ENCODE peak calls at places on chromosomes 3 and 15, in five cellular contexts. One of them, this sample, is unnamed.

GRCh38 chr15:61613138-61613537 is 384.0 kb upstream of the RORA start:
- DNase-seq in body of pancreas: no peak
- DNase-seq in gastrocnemius medialis: no peak
- DNase-seq in tibial nerve: no peak
- DNase-seq in stomach: no peak
- DNase-seq in this sample: no peak

GRCh38 chr3:71885001-71885400 is 100.1 kb upstream of the PROK2 start:
- DNase-seq in body of pancreas: no peak
- DNase-seq in gastrocnemius medialis: no peak
- DNase-seq in stomach: no peak
- DNase-seq in tibial nerve: no peak
- DNase-seq in this sample: no peak

GRCh38 chr15:88918738-88919137 is 5.6 kb upstream of the MFGE8 start:
- DNase-seq in stomach: peak; percentile 45
- DNase-seq in gastrocnemius medialis: peak; percentile 96
- DNase-seq in tibial nerve: peak; percentile 71
- DNase-seq in body of pancreas: peak; percentile 51
- DNase-seq in this sample: no peak

GRCh38 chr3:117853923-117854322 is 1144.3 kb downstream of the TUSC7 start:
- DNase-seq in tibial nerve: no peak
- DNase-seq in gastrocnemius medialis: no peak
- DNase-seq in stomach: no peak
- DNase-seq in body of pancreas: no peak
- DNase-seq in this sample: no peak

GRCh38 chr3:107992976-107993684 is 97.7 kb downstream of the CD47 start:
- DNase-seq in gastrocnemius medialis: no peak
- DNase-seq in body of pancreas: no peak
- DNase-seq in tibial nerve: no peak
- DNase-seq in stomach: no peak
- DNase-seq in this sample: peak; percentile 40

GRCh38 chr3:149971403-149972075 is 844 bp upstream of the PFN2 start:
- DNase-seq in body of pancreas: peak; percentile 34
- DNase-seq in gastrocnemius medialis: peak; percentile 74
- DNase-seq in stomach: peak; percentile 55
- DNase-seq in tibial nerve: peak; percentile 39
- DNase-seq in this sample: peak; percentile 34

GRCh38 chr3:103919327-103919726 is 1447.4 kb upstream of the ALCAM start:
- DNase-seq in tibial nerve: no peak
- DNase-seq in gastrocnemius medialis: no peak
- DNase-seq in body of pancreas: no peak
- DNase-seq in stomach: no peak
- DNase-seq in this sample: no peak

GRCh38 chr3:47163023-47163989 is 607 bp downstream of the SETD2 start:
- DNase-seq in gastrocnemius medialis: peak; percentile 36
- DNase-seq in stomach: peak; percentile 48
- DNase-seq in tibial nerve: peak; percentile 13
- DNase-seq in body of pancreas: peak; percentile 52
- DNase-seq in this sample: peak; percentile 38

GRCh38 chr3:69294014-69294771 is 91.7 kb downstream of the FRMD4B start:
- DNase-seq in body of pancreas: no peak
- DNase-seq in gastrocnemius medialis: no peak
- DNase-seq in stomach: no peak
- DNase-seq in tibial nerve: no peak
- DNase-seq in this sample: peak; percentile 22

GRCh38 chr3:133996251-133996661 is 33.5 kb downstream of the SLCO2A1 start:
- DNase-seq in body of pancreas: no peak
- DNase-seq in tibial nerve: no peak
- DNase-seq in gastrocnemius medialis: no peak
- DNase-seq in stomach: no peak
- DNase-seq in this sample: no peak

GRCh38 chr15:27582741-27583400 is 516.2 kb downstream of the OCA2 start:
- DNase-seq in gastrocnemius medialis: no peak
- DNase-seq in tibial nerve: no peak
- DNase-seq in stomach: no peak
- DNase-seq in body of pancreas: no peak
- DNase-seq in this sample: no peak

GRCh38 chr3:195236801-195237570 is 34.0 kb downstream of the XXYLT1 start:
- DNase-seq in stomach: no peak
- DNase-seq in gastrocnemius medialis: no peak
- DNase-seq in body of pancreas: no peak
- DNase-seq in tibial nerve: peak; percentile 3
- DNase-seq in this sample: no peak

GRCh38 chr15:68186671-68187397 is 18.3 kb downstream of the CALML4 start:
- DNase-seq in tibial nerve: no peak
- DNase-seq in body of pancreas: no peak
- DNase-seq in gastrocnemius medialis: peak; percentile 31
- DNase-seq in stomach: no peak
- DNase-seq in this sample: no peak

GRCh38 chr3:138890555-138891187 is 55.9 kb upstream of the PIK3CB start:
- DNase-seq in tibial nerve: no peak
- DNase-seq in gastrocnemius medialis: no peak
- DNase-seq in stomach: no peak
- DNase-seq in body of pancreas: no peak
- DNase-seq in this sample: no peak

GRCh38 chr15:94230886-94231727 is at the start of gene MCTP2:
- DNase-seq in body of pancreas: peak; percentile 91
- DNase-seq in tibial nerve: peak; percentile 51
- DNase-seq in gastrocnemius medialis: peak; percentile 27
- DNase-seq in stomach: peak; percentile 89
- DNase-seq in this sample: no peak

GRCh38 chr15:62706361-62706760 is 336.2 kb upstream of the TPM1 start:
- DNase-seq in stomach: no peak
- DNase-seq in gastrocnemius medialis: no peak
- DNase-seq in body of pancreas: no peak
- DNase-seq in tibial nerve: no peak
- DNase-seq in this sample: no peak

GRCh38 chr15:59222106-59222505 is 15.5 kb downstream of the LDHAL6B start:
- DNase-seq in body of pancreas: no peak
- DNase-seq in stomach: no peak
- DNase-seq in tibial nerve: no peak
- DNase-seq in gastrocnemius medialis: no peak
- DNase-seq in this sample: peak; percentile 45

GRCh38 chr3:129224984-129225393 is 24.4 kb upstream of the COPG1 start:
- DNase-seq in tibial nerve: peak; percentile 59
- DNase-seq in body of pancreas: peak; percentile 89
- DNase-seq in gastrocnemius medialis: peak; percentile 99
- DNase-seq in stomach: peak; percentile 81
- DNase-seq in this sample: peak; percentile 86

GRCh38 chr3:101962055-101962454 is 112.7 kb downstream of the NFKBIZ start:
- DNase-seq in stomach: no peak
- DNase-seq in gastrocnemius medialis: no peak
- DNase-seq in body of pancreas: no peak
- DNase-seq in tibial nerve: no peak
- DNase-seq in this sample: no peak

GRCh38 chr3:50559702-50560101 is 7.8 kb downstream of the C3orf18 start:
- DNase-seq in tibial nerve: no peak
- DNase-seq in body of pancreas: no peak
- DNase-seq in stomach: peak; percentile 46
- DNase-seq in gastrocnemius medialis: no peak
- DNase-seq in this sample: no peak

GRCh38 chr3:36992806-36993325 is at the start of gene EPM2AIP1:
- DNase-seq in body of pancreas: no peak
- DNase-seq in gastrocnemius medialis: no peak
- DNase-seq in tibial nerve: no peak
- DNase-seq in stomach: no peak
- DNase-seq in this sample: peak; percentile 90

GRCh38 chr3:6180171-6180570 is 680.7 kb upstream of the GRM7 start:
- DNase-seq in tibial nerve: no peak
- DNase-seq in stomach: no peak
- DNase-seq in gastrocnemius medialis: no peak
- DNase-seq in body of pancreas: no peak
- DNase-seq in this sample: no peak

GRCh38 chr15:80567721-80568157 is 127.4 kb upstream of the ABHD17C start:
- DNase-seq in gastrocnemius medialis: peak; percentile 14
- DNase-seq in body of pancreas: peak; percentile 54
- DNase-seq in stomach: peak; percentile 49
- DNase-seq in tibial nerve: peak; percentile 79
- DNase-seq in this sample: peak; percentile 45

GRCh38 chr3:149603126-149604074 is 54.4 kb downstream of the WWTR1 start:
- DNase-seq in gastrocnemius medialis: no peak
- DNase-seq in tibial nerve: no peak
- DNase-seq in body of pancreas: no peak
- DNase-seq in stomach: no peak
- DNase-seq in this sample: no peak

GRCh38 chr3:48692551-48692950 is 6.8 kb upstream of the NCKIPSD start:
- DNase-seq in body of pancreas: no peak
- DNase-seq in gastrocnemius medialis: no peak
- DNase-seq in stomach: no peak
- DNase-seq in tibial nerve: no peak
- DNase-seq in this sample: no peak

GRCh38 chr15:62566248-62566647 is 401.2 kb upstream of the C2CD4B start:
- DNase-seq in stomach: no peak
- DNase-seq in body of pancreas: no peak
- DNase-seq in tibial nerve: no peak
- DNase-seq in gastrocnemius medialis: no peak
- DNase-seq in this sample: no peak

GRCh38 chr3:53478166-53478830 is 16.1 kb upstream of the CACNA1D start:
- DNase-seq in body of pancreas: peak; percentile 20
- DNase-seq in stomach: no peak
- DNase-seq in tibial nerve: no peak
- DNase-seq in gastrocnemius medialis: no peak
- DNase-seq in this sample: no peak

GRCh38 chr3:9404680-9405079 is 7.3 kb downstream of the SETD5 start:
- DNase-seq in stomach: no peak
- DNase-seq in body of pancreas: no peak
- DNase-seq in gastrocnemius medialis: no peak
- DNase-seq in tibial nerve: no peak
- DNase-seq in this sample: no peak

GRCh38 chr15:48616216-48616615 is 29.3 kb downstream of the FBN1 start:
- DNase-seq in stomach: no peak
- DNase-seq in gastrocnemius medialis: no peak
- DNase-seq in body of pancreas: no peak
- DNase-seq in tibial nerve: no peak
- DNase-seq in this sample: no peak

GRCh38 chr3:71144525-71145253 is 438.8 kb downstream of the FOXP1 start:
- DNase-seq in body of pancreas: no peak
- DNase-seq in gastrocnemius medialis: no peak
- DNase-seq in stomach: no peak
- DNase-seq in tibial nerve: no peak
- DNase-seq in this sample: no peak

GRCh38 chr3:134337511-134338200 is 36.6 kb downstream of the AMOTL2 start:
- DNase-seq in body of pancreas: no peak
- DNase-seq in stomach: no peak
- DNase-seq in tibial nerve: no peak
- DNase-seq in gastrocnemius medialis: no peak
- DNase-seq in this sample: no peak

GRCh38 chr15:89847101-89847500 is 32.4 kb upstream of the ANPEP start:
- DNase-seq in body of pancreas: no peak
- DNase-seq in tibial nerve: no peak
- DNase-seq in gastrocnemius medialis: no peak
- DNase-seq in stomach: no peak
- DNase-seq in this sample: no peak

DNA sequence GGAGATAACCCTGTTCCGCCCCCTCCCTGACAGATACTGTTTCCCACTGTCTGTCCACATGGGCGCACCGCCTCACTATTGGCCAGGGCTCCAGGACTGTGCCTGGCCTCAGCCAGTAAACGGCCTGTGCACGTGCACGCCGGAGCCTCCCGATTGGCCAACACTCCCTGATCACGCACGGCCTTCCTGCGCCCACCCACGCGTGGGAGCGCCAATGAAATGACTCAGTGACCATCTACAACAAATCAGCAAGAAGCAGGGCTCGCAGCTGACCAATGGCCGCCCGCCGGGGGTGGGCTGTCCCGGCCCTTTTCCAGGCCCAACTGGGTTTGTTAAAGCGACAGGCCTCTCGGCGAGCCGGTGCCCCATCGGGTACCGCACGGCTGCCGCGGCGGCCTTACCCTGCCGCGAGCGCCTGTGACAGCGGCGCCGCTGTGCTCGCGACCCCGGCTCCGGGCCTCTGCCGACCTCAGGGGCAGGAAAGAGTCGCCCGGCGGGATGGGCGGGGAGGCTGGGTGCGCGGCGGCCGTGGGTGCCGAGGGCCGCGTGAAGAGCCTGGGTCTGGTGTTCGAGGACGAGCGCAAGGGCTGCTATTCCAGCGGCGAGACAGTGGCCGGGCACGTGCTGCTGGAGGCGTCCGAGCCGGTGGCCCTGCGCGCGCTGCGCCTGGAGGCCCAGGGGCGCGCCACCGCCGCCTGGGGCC is at the start of gene ARRDC4:
- DNase-seq in gastrocnemius medialis: peak; percentile 100
- DNase-seq in body of pancreas: peak; percentile 100
- DNase-seq in tibial nerve: peak; percentile 99
- DNase-seq in stomach: peak; percentile 100
- DNase-seq in this sample: peak; percentile 72
- TF ChIP-seq POLR2A in gastrocnemius medialis: peak; percentile 94
- TF ChIP-seq POLR2A in body of pancreas: peak; percentile 88
- TF ChIP-seq POLR2A in tibial nerve: peak; percentile 81
- TF ChIP-seq POLR2A in stomach: peak; percentile 45
- TF ChIP-seq POLR2A in this sample: no peak

DNA sequence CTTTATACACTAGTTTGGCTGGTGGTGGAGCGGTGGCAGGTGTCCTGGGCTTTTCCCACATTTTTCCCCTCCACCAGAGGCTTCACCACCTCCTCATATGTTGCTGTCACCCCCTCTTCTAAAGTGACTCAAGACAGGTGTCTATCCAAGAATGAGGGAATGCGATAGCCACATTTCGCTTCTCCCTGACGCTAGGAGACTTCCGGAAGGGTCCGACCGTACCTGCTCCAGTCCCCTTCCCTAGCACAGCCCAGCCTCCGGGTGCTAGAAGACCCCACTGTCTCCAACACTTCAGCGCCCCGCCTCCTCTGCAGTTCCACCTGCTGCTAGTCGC is 496 bp downstream of the SCAMP2 start:
- DNase-seq in tibial nerve: no peak
- DNase-seq in body of pancreas: no peak
- DNase-seq in stomach: no peak
- DNase-seq in gastrocnemius medialis: no peak
- DNase-seq in this sample: no peak
- TF ChIP-seq POLR2A in tibial nerve: no peak
- TF ChIP-seq POLR2A in body of pancreas: no peak
- TF ChIP-seq POLR2A in stomach: no peak
- TF ChIP-seq POLR2A in gastrocnemius medialis: no peak
- TF ChIP-seq POLR2A in this sample: no peak

DNA sequence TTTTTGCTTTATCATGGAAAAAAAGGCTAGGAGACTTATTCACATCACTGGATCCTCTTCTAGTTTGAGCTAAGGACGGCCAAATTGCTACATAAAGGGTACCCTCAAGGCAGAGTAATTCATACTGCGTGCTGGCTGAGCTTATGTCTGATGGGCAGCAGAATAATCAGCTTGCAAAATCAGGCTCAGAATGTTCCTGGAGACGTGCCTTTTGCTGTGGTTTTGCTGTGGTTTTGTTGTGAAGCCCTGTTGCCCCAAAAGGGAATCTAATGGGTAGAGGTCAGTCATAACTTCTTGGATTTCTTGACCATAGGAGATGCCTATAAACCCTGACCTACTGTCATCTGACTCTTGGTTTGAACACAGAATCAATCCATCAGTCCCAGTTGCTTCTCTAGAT is 189.9 kb downstream of the SOX2 start:
- DNase-seq in tibial nerve: no peak
- DNase-seq in body of pancreas: no peak
- DNase-seq in gastrocnemius medialis: no peak
- DNase-seq in stomach: no peak
- DNase-seq in this sample: no peak
- TF ChIP-seq POLR2A in tibial nerve: no peak
- TF ChIP-seq POLR2A in body of pancreas: no peak
- TF ChIP-seq POLR2A in gastrocnemius medialis: no peak
- TF ChIP-seq POLR2A in stomach: no peak
- TF ChIP-seq POLR2A in this sample: no peak

GRCh38 chr3:141487419-141488345 is 855 bp downstream of the RASA2 start:
- DNase-seq in gastrocnemius medialis: peak; percentile 69
- DNase-seq in tibial nerve: peak; percentile 48
- DNase-seq in body of pancreas: peak; percentile 83
- DNase-seq in stomach: peak; percentile 87
- DNase-seq in this sample: peak; percentile 39
- TF ChIP-seq POLR2A in gastrocnemius medialis: peak; percentile 29
- TF ChIP-seq POLR2A in tibial nerve: no peak
- TF ChIP-seq POLR2A in body of pancreas: peak; percentile 57
- TF ChIP-seq POLR2A in stomach: peak; percentile 26
- TF ChIP-seq POLR2A in this sample: no peak

This sample was measured in H54.